ENCODE peak calls at places on chromosome 16, in five cellular contexts. Q is neural progenitor cell, B is colonic mucosa, S is adrenal gland, F is fibroblast of lung. X is an unnamed sample.

GRCh38 chr16:50575743-50576142 is 27.5 kb downstream of the NKD1 start:
- DNase-seq in Q (no peak), B (no peak), S (no peak), F (no peak), X (no peak)

GRCh38 chr16:57709663-57710062 is 15.1 kb downstream of the DRC7 start:
- DNase-seq in Q (no peak), B (no peak), S (no peak), F (no peak), X (no peak)

GRCh38 chr16:31711344-31711845 is 162.2 kb upstream of the ZNF267 start:
- DNase-seq in Q (no peak), B (no peak), S (no peak), F (no peak), X (no peak)

GRCh38 chr16:85334718-85335583 is 222.7 kb upstream of the CIBAR2 start:
- DNase-seq in Q (peak), B (peak), S (no peak), F (no peak), X (no peak)

GRCh38 chr16:15032547-15033308 is 23.1 kb downstream of the NTAN1 start:
- DNase-seq in Q (no peak), B (no peak), S (no peak), F (peak), X (no peak)

GRCh38 chr16:261031-261691 is 14.6 kb downstream of the RGS11 start:
- DNase-seq in Q (no peak), B (no peak), S (no peak), F (no peak), X (no peak)

GRCh38 chr16:2317231-2318020 is 23.1 kb downstream of the ABCA3 start:
- DNase-seq in Q (no peak), B (no peak), S (no peak), F (no peak), X (no peak)

GRCh38 chr16:3951861-3952332 is 71.4 kb upstream of the CREBBP start:
- DNase-seq in Q (no peak), B (no peak), S (no peak), F (peak), X (peak)

DNA sequence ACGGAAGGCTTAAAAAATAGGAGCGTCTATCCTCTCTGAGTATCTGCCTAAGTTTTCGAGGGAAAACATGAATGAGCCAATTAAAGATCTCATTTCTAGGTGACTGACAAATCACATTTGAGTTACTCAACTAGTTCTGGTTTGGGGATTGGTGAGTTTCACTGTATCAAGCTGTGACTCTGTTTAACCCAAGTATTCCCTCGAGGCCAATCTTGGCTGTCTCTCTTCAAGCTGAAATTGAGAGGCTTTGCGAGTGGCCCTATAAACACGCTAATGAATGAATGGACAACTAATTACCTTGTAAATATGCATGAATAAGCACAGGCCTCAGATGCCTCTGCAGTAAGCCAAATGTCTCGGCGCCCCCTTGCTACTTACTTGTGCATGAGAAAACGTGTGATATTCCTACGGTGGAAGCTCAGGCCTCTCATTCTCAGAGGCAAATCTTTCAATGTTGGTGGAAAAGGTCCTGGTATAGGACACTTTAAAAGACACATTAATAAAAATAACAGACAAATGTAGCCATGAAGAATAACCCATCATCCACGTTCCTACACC is 450.2 kb upstream of the PSMD7 start:
- DNase-seq in Q (peak), B (no peak), S (no peak), F (peak), X (no peak)
- TF ChIP-seq CTCF in Q (peak), B (no peak), S (no peak), F (no peak), X (no peak)

GRCh38 chr16:66958857-66959644 is 2.0 kb upstream of the CES3 start:
- DNase-seq in Q (no peak), B (no peak), S (no peak), F (no peak), X (no peak)

GRCh38 chr16:66964049-66964448 is 3.0 kb downstream of the CES3 start:
- DNase-seq in Q (no peak), B (no peak), S (no peak), F (no peak), X (no peak)

GRCh38 chr16:66960270-66960669 is 796 bp upstream of the CES3 start:
- DNase-seq in Q (no peak), B (no peak), S (no peak), F (no peak), X (no peak)

GRCh38 chr16:66959645-66960177 is 1.4 kb upstream of the CES3 start:
- DNase-seq in Q (no peak), B (peak), S (no peak), F (no peak), X (peak)

DNA sequence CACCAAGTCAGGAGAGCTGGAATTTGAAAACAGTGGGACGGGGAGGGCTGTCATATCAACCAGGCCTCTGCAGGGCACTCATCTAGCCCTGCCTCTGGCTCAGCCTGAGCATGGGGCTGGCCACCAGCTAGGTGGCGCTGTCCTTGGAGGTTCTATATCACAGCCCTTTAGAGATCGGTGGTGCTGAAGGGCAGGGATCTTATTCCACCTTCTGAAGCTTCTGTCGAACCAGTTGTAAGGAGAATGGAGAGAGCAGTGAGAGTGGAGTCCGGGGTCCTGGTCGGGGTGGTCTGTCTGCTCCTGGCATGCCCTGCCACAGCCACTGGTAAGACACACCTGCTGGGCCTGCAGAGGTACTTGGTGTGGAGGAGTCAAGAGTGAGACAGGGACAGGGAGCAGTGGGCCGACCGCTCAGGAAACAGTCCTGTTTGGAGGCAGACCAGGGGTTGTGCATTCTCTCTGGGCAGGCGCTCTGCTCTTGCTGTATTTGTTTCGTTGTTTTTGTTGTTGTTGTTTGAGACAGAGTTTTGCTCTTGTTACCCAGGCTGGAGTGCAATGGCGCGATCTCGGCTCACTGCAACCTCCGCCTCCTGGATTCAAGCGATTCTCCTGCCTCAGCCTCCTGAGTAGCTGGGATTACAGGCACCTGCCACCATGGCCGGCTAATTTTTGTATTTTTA is at the start of gene CES3:
- DNase-seq in Q (peak), B (peak), S (peak), F (peak), X (peak)
- H3K4me3 ChIP-seq in Q (peak), B (peak), S (no peak), F (no peak), X (no peak)

GRCh38 chr16:68843482-68844210 is at the start of gene TANGO6:
- DNase-seq in Q (peak), B (peak), S (peak), F (peak), X (peak)
- TF ChIP-seq CTCF in Q (peak), B (no peak), S (no peak), F (peak), X (no peak)

DNA sequence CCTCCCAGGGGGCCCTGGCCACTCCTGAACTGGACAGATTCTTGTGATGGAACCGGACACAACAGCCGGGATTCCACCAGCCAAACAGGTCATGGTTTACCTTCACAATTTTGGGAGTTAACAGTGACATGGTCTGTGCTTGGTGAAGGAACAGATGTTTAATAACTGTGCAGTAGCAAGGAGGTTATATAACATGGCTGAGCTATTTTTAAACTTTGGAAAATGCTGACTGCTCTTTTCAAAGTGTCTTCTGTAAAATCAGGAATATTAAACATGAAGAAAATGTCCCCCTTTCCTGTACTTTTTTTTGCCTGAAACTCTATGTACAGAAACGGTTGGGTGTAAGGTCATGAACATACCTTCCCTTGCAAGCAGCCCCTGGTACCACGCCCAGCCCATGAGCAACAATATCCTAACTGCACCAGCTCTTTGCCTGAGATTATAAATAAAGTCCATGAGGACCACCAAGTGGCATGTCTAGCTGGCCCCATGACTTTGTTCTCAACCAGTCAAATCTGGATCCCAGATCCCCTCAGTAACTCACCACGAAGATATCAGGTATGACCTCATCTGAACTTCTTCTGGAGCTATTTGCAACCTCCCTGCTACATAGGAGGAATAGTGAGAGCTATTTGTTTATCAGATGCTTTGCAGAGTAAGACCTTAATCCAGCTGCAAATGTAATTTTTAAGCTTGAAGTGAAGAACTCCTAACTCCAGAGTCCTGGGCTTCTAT is 249.1 kb downstream of the GRIN2A start:
- DNase-seq in Q (no peak), B (no peak), S (no peak), F (no peak), X (no peak)
- H3K4me3 ChIP-seq in Q (no peak), B (no peak), S (no peak), F (no peak), X (no peak)

GRCh38 chr16:87844809-87845208 is 24.5 kb downstream of the SLC7A5 start:
- DNase-seq in Q (no peak), B (no peak), S (no peak), F (no peak), X (no peak)

GRCh38 chr16:87843678-87844373 is 25.5 kb downstream of the SLC7A5 start:
- DNase-seq in Q (no peak), B (no peak), S (no peak), F (no peak), X (no peak)

GRCh38 chr16:87845213-87845612 is 24.1 kb downstream of the SLC7A5 start:
- DNase-seq in Q (no peak), B (no peak), S (no peak), F (no peak), X (no peak)

GRCh38 chr16:87845807-87846619 is 23.3 kb downstream of the SLC7A5 start:
- DNase-seq in Q (no peak), B (no peak), S (no peak), F (no peak), X (peak)

DNA sequence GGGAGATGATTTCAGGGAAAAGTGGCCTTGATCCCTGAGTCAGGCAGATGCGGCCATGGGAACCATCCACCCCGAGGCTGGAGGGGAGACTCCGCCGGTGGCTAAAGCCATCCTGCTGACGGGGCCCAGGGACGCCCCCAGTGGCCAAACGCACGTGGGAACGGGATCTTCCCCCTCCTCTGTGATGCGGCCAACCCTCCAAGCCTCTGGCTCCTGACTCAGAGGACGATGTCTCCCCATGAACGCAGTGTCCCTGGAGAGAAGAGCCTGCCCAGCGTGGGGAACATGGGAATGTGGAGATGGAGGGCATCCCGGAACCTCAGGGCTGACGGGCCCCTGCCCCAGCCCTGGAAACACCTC is 25.0 kb downstream of the SLC7A5 start:
- DNase-seq in Q (peak), B (no peak), S (no peak), F (peak), X (no peak)
- TF ChIP-seq CTCF in Q (peak), B (no peak), S (no peak), F (no peak), X (no peak)